ENCODE peak calls at places on chromosome 7, in seven cellular contexts. F is hepatic stellate cell; E is AML-193; G is GM23248; J is activated effector memory CD4-positive, alpha-beta T cell treated with Interleukin-2 at 50 U/mL for 16 hours; P is T-helper 9 cell; Z is activated CD4-positive, alpha-beta T cell treated with anti-CD3 and anti-CD28 coated beads, Interleukin-2, amount 50 U/mL, for 48 hours. U is an unnamed sample.

GRCh38 chr7:77338260-77338659 is 77.9 kb downstream of the GSAP start:
- DNase-seq in Z (no peak), F (no peak), E (peak), P (no peak), J (no peak), G (no peak), U (no peak)

GRCh38 chr7:50306491-50307367 is 2.2 kb downstream of the IKZF1 start:
- DNase-seq in Z (no peak), G (no peak), F (no peak), J (no peak), E (peak), P (no peak), U (no peak)

GRCh38 chr7:123916240-123916724 is 8.8 kb upstream of the SPAM1 start:
- DNase-seq in F (peak), J (no peak), Z (no peak), G (peak), P (no peak), E (peak), U (no peak)

GRCh38 chr7:142581341-142581740 is 167.9 kb upstream of the PRSS1 start:
- DNase-seq in F (no peak), J (no peak), P (no peak), Z (peak), G (peak), E (peak), U (no peak)

GRCh38 chr7:34425631-34426384 is 232.2 kb upstream of the NPSR1 start:
- DNase-seq in P (no peak), Z (no peak), J (no peak), G (no peak), E (no peak), F (no peak), U (no peak)

GRCh38 chr7:117259626-117260025 is 63.2 kb downstream of the WNT2 start:
- DNase-seq in J (no peak), G (peak), P (no peak), E (no peak), F (peak), Z (no peak), U (no peak)

GRCh38 chr7:29194206-29194593 is 375 bp upstream of the CHN2 start:
- DNase-seq in F (no peak), E (no peak), P (no peak), J (no peak), G (peak), Z (no peak), U (no peak)

GRCh38 chr7:141864765-141865447 is 23.6 kb upstream of the PRSS37 start:
- DNase-seq in J (no peak), E (peak), P (no peak), G (peak), Z (no peak), F (no peak), U (no peak)

GRCh38 chr7:116534790-116535189 is 10.0 kb downstream of the CAV1 start:
- DNase-seq in J (no peak), G (peak), F (no peak), P (no peak), E (no peak), Z (no peak), U (no peak)

GRCh38 chr7:149733554-149734513 is 39.6 kb downstream of the ZNF467 start:
- DNase-seq in E (no peak), J (no peak), F (no peak), Z (no peak), G (no peak), P (no peak), U (no peak)

GRCh38 chr7:102991540-102992214 is 78.9 kb downstream of the LRRC17 start:
- DNase-seq in F (peak), E (no peak), G (peak), P (no peak), Z (peak), J (no peak), U (no peak)

GRCh38 chr7:44348300-44348699 is 22.9 kb upstream of the CAMK2B start:
- DNase-seq in F (peak), P (no peak), G (peak), Z (no peak), E (no peak), J (no peak), U (no peak)

GRCh38 chr7:93198472-93198871 is 27.8 kb downstream of the HEPACAM2 start:
- DNase-seq in E (no peak), J (no peak), P (no peak), F (no peak), G (no peak), Z (no peak), U (no peak)

GRCh38 chr7:90165724-90166123 is 11.5 kb downstream of the STEAP1 start:
- DNase-seq in G (no peak), E (no peak), J (no peak), F (no peak), Z (no peak), P (no peak), U (no peak)

GRCh38 chr7:40230086-40230485 is 95.3 kb downstream of the SUGCT start:
- DNase-seq in P (no peak), J (no peak), F (no peak), E (no peak), G (no peak), Z (no peak), U (no peak)

GRCh38 chr7:112160130-112160770 is 45.9 kb downstream of the DOCK4 start:
- DNase-seq in J (no peak), F (no peak), Z (no peak), P (no peak), G (no peak), E (no peak), U (no peak)

GRCh38 chr7:78198756-78199155 is 400.2 kb downstream of the PHTF2 start:
- DNase-seq in Z (no peak), F (peak), G (peak), E (no peak), P (no peak), J (no peak), U (no peak)

GRCh38 chr7:13890793-13891192 is 98.7 kb downstream of the ETV1 start:
- DNase-seq in E (no peak), P (no peak), G (no peak), J (no peak), F (no peak), Z (no peak), U (no peak)

GRCh38 chr7:82723411-82723810 is 279.8 kb upstream of the CACNA2D1 start:
- DNase-seq in E (peak), Z (no peak), G (peak), J (no peak), P (no peak), F (no peak), U (no peak)

GRCh38 chr7:116525298-116525912 is 569 bp downstream of the CAV1 start:
- DNase-seq in P (peak), Z (peak), G (peak), J (no peak), F (peak), E (no peak), U (peak)

GRCh38 chr7:138554674-138555073 is 94.6 kb downstream of the TRIM24 start:
- DNase-seq in Z (no peak), G (no peak), F (no peak), P (no peak), E (no peak), J (no peak), U (no peak)

GRCh38 chr7:103687981-103688380 is 242.0 kb upstream of the SLC26A5 start:
- DNase-seq in F (no peak), J (no peak), E (no peak), G (no peak), Z (no peak), P (no peak), U (no peak)